ENCODE peak calls at places on chromosome 7, in five cellular contexts. V is transverse colon, L is EH, B is germinal center, C is osteocyte. A is an unnamed sample.
A peak's percentile ranks its signal among the peaks of the same experiment; 100 is the strongest.

GRCh38 chr7:84058311-84059076 is 136.1 kb downstream of the SEMA3A start:
- DNase-seq in V (no peak), L (peak; percentile 52), B (no peak), C (no peak), A (peak; percentile 13)

GRCh38 chr7:44101966-44102845 is 1.9 kb upstream of the AEBP1 start:
- DNase-seq in V (no peak), L (peak; percentile 95), B (no peak), C (no peak), A (no peak)

GRCh38 chr7:134605978-134606923 is 40.4 kb upstream of the BPGM start:
- DNase-seq in V (peak; percentile 61), L (peak; percentile 77), B (peak; percentile 49), C (peak; percentile 87), A (peak; percentile 79)

GRCh38 chr7:92527300-92528187 is 776 bp downstream of the PEX1 start:
- DNase-seq in V (peak; percentile 56), L (peak; percentile 58), B (peak; percentile 65), C (no peak), A (peak; percentile 87)

GRCh38 chr7:43849069-43849468 is 20.2 kb downstream of the MRPS24 start:
- DNase-seq in V (no peak), L (no peak), B (no peak), C (no peak), A (no peak)

GRCh38 chr7:112083776-112084175 is 122.4 kb downstream of the DOCK4 start:
- DNase-seq in V (no peak), L (no peak), B (no peak), C (no peak), A (no peak)

GRCh38 chr7:114889646-114890285 is 32.1 kb upstream of the MDFIC start:
- DNase-seq in V (no peak), L (peak; percentile 97), B (no peak), C (no peak), A (peak; percentile 96)

GRCh38 chr7:129560831-129561230 is 50.7 kb upstream of the NRF1 start:
- DNase-seq in V (no peak), L (no peak), B (no peak), C (no peak), A (no peak)

GRCh38 chr7:136142583-136142982 is 165.4 kb upstream of the MTPN start:
- DNase-seq in V (no peak), L (no peak), B (no peak), C (no peak), A (peak; percentile 80)